ENCODE peak calls at places on chromosome 10, in seven cellular contexts. G, W, B, Q, Z, L and U are unnamed samples.

GRCh38 chr10:24872790-24873182 is 79.6 kb downstream of the PRTFDC1 start:
- DNase-seq in G (no peak), L (no peak), W (no peak), B (no peak), Q (no peak), Z (no peak), U (no peak)

GRCh38 chr10:77801474-77802238 is 124.9 kb downstream of the DLG5 start:
- DNase-seq in G (no peak), Q (no peak), B (no peak), L (peak), Z (no peak), W (no peak), U (no peak)

GRCh38 chr10:86020139-86020538 is 346.5 kb downstream of the GRID1 start:
- DNase-seq in G (no peak), L (no peak), W (no peak), Z (no peak), B (no peak), Q (no peak), U (no peak)

GRCh38 chr10:132107211-132107946 is 41.6 kb downstream of the JAKMIP3 start:
- DNase-seq in B (no peak), G (no peak), W (no peak), L (peak), Z (peak), Q (no peak), U (no peak)

GRCh38 chr10:31204090-31204489 is 114.9 kb upstream of the ZEB1 start:
- DNase-seq in W (no peak), Z (no peak), B (peak), L (no peak), G (no peak), Q (no peak), U (no peak)

GRCh38 chr10:6473901-6474370 is 106.1 kb downstream of the PRKCQ start:
- DNase-seq in W (no peak), B (no peak), Q (no peak), L (no peak), G (no peak), Z (no peak), U (no peak)

GRCh38 chr10:32786968-32787367 is 171.1 kb downstream of the ITGB1 start:
- DNase-seq in Z (no peak), B (no peak), Q (no peak), L (no peak), W (no peak), G (no peak), U (no peak)

GRCh38 chr10:61733358-61733940 is 70.7 kb downstream of the CABCOCO1 start:
- DNase-seq in Q (no peak), W (peak), B (no peak), L (no peak), G (no peak), Z (peak), U (no peak)

GRCh38 chr10:103599211-103599610 is 105.7 kb downstream of the NEURL1 start:
- DNase-seq in G (no peak), W (no peak), B (no peak), Q (no peak), L (no peak), Z (no peak), U (no peak)

GRCh38 chr10:123564631-123565030 is 101.5 kb upstream of the GPR26 start:
- DNase-seq in L (no peak), W (no peak), Z (no peak), Q (no peak), B (no peak), G (no peak), U (no peak)

GRCh38 chr10:24944512-24945255 is 7.7 kb downstream of the PRTFDC1 start:
- DNase-seq in Q (no peak), G (peak), L (no peak), B (no peak), W (peak), Z (peak), U (no peak)

GRCh38 chr10:64396105-64396504 is 874.9 kb downstream of the REEP3 start:
- DNase-seq in B (no peak), Z (no peak), W (no peak), L (no peak), G (no peak), Q (no peak), U (no peak)

GRCh38 chr10:126598009-126598408 is 72.5 kb downstream of the C10orf90 start:
- DNase-seq in G (peak), L (peak), Z (peak), W (peak), Q (no peak), B (no peak), U (no peak)

GRCh38 chr10:99497343-99498025 is 35.3 kb upstream of the NKX2-3 start:
- DNase-seq in Z (no peak), B (no peak), L (no peak), W (no peak), G (no peak), Q (no peak), U (no peak)

GRCh38 chr10:42936580-42936979 is 140.3 kb upstream of the RET start:
- DNase-seq in W (no peak), Q (no peak), G (no peak), Z (no peak), L (no peak), B (no peak), U (no peak)

GRCh38 chr10:51879238-51879637 is 179.8 kb upstream of the CSTF2T start:
- DNase-seq in W (peak), Z (no peak), B (no peak), G (no peak), Q (peak), L (no peak), U (no peak)

GRCh38 chr10:24415455-24416169 is 206.7 kb downstream of the KIAA1217 start:
- DNase-seq in Z (peak), W (no peak), B (peak), L (peak), Q (no peak), G (peak), U (no peak)

GRCh38 chr10:21797537-21797936 is 206.0 kb downstream of the DNAJC1 start:
- DNase-seq in B (no peak), L (no peak), W (no peak), Z (no peak), G (no peak), Q (no peak), U (no peak)

GRCh38 chr10:90947025-90947960 is 26.4 kb upstream of the ANKRD1 start:
- DNase-seq in W (no peak), Z (no peak), G (no peak), Q (no peak), B (no peak), L (no peak), U (no peak)

GRCh38 chr10:4028027-4028471 is 243.0 kb upstream of the KLF6 start:
- DNase-seq in B (no peak), W (no peak), Z (no peak), G (no peak), Q (no peak), L (no peak), U (no peak)

GRCh38 chr10:122234416-122234815 is 36.7 kb upstream of the BTBD16 start:
- DNase-seq in Z (no peak), B (no peak), W (no peak), L (no peak), G (no peak), Q (no peak), U (no peak)

GRCh38 chr10:7706534-7707073 is 3.5 kb downstream of the ITIH2 start:
- DNase-seq in L (no peak), G (no peak), B (no peak), Z (no peak), Q (no peak), W (no peak), U (no peak)

GRCh38 chr10:22849077-22849810 is 78.6 kb upstream of the ARMC3 start:
- DNase-seq in L (peak), Z (no peak), Q (no peak), G (peak), W (no peak), B (peak), U (no peak)

GRCh38 chr10:131636116-131636515 is 264.7 kb upstream of the PPP2R2D start:
- DNase-seq in L (no peak), W (no peak), Q (no peak), B (no peak), Z (no peak), G (no peak), U (no peak)

GRCh38 chr10:71157435-71157834 is 54.9 kb upstream of the UNC5B start:
- DNase-seq in W (no peak), Z (no peak), B (no peak), L (no peak), G (no peak), Q (no peak), U (no peak)

GRCh38 chr10:114286971-114287370 is 47.9 kb downstream of the VWA2 start:
- DNase-seq in Z (no peak), G (no peak), Q (no peak), B (no peak), L (peak), W (no peak), U (no peak)

GRCh38 chr10:35372329-35372728 is 36.0 kb downstream of the CCNY start:
- DNase-seq in Z (no peak), Q (no peak), B (peak), G (no peak), L (peak), W (no peak), U (no peak)

GRCh38 chr10:72889391-72889831 is 4.1 kb upstream of the OIT3 start:
- DNase-seq in Q (peak), W (peak), Z (no peak), B (no peak), L (no peak), G (no peak), U (no peak)

GRCh38 chr10:27426948-27427467 is 77.1 kb upstream of the RAB18 start:
- DNase-seq in L (no peak), G (no peak), W (no peak), Q (no peak), Z (no peak), B (no peak), U (no peak)

GRCh38 chr10:63348210-63348850 is 117.4 kb downstream of the JMJD1C start:
- DNase-seq in Z (no peak), Q (no peak), W (no peak), G (no peak), L (no peak), B (no peak), U (no peak)

GRCh38 chr10:43808136-43808535 is 159.5 kb upstream of the ZNF32 start:
- DNase-seq in W (no peak), Q (no peak), Z (no peak), L (no peak), G (no peak), B (no peak), U (no peak)

GRCh38 chr10:76555271-76555670 is 1082.3 kb downstream of the KCNMA1 start:
- DNase-seq in Z (no peak), Q (no peak), W (no peak), L (no peak), G (no peak), B (no peak), U (no peak)

GRCh38 chr10:67790534-67791408 is 47.2 kb downstream of the DNAJC12 start:
- DNase-seq in W (peak), G (no peak), Z (no peak), B (no peak), Q (no peak), L (no peak), U (no peak)

GRCh38 chr10:99872367-99873162 is 90.1 kb downstream of the ABCC2 start:
- DNase-seq in G (no peak), Z (no peak), W (peak), Q (no peak), L (no peak), B (no peak), U (no peak)

GRCh38 chr10:84375011-84375410 is 46.6 kb downstream of the CCSER2 start:
- DNase-seq in W (peak), G (peak), B (no peak), Z (peak), L (no peak), Q (peak), U (peak)

GRCh38 chr10:132878091-132878729 is 64.2 kb downstream of the CFAP46 start:
- DNase-seq in G (no peak), B (no peak), L (no peak), W (no peak), Z (no peak), Q (no peak), U (no peak)

GRCh38 chr10:79262959-79263746 is 84.1 kb upstream of the PPIF start:
- DNase-seq in Z (no peak), B (no peak), Q (no peak), G (no peak), W (no peak), L (no peak), U (no peak)

GRCh38 chr10:79259834-79260233 is 87.4 kb upstream of the PPIF start:
- DNase-seq in Q (no peak), L (no peak), W (no peak), B (no peak), G (no peak), Z (peak), U (no peak)

GRCh38 chr10:79262131-79262530 is 85.1 kb upstream of the PPIF start:
- DNase-seq in W (no peak), Z (no peak), Q (no peak), G (no peak), B (no peak), L (no peak), U (no peak)

GRCh38 chr10:79258894-79259293 is 88.4 kb upstream of the PPIF start:
- DNase-seq in L (no peak), G (no peak), Z (peak), Q (no peak), B (no peak), W (no peak), U (no peak)

DNA sequence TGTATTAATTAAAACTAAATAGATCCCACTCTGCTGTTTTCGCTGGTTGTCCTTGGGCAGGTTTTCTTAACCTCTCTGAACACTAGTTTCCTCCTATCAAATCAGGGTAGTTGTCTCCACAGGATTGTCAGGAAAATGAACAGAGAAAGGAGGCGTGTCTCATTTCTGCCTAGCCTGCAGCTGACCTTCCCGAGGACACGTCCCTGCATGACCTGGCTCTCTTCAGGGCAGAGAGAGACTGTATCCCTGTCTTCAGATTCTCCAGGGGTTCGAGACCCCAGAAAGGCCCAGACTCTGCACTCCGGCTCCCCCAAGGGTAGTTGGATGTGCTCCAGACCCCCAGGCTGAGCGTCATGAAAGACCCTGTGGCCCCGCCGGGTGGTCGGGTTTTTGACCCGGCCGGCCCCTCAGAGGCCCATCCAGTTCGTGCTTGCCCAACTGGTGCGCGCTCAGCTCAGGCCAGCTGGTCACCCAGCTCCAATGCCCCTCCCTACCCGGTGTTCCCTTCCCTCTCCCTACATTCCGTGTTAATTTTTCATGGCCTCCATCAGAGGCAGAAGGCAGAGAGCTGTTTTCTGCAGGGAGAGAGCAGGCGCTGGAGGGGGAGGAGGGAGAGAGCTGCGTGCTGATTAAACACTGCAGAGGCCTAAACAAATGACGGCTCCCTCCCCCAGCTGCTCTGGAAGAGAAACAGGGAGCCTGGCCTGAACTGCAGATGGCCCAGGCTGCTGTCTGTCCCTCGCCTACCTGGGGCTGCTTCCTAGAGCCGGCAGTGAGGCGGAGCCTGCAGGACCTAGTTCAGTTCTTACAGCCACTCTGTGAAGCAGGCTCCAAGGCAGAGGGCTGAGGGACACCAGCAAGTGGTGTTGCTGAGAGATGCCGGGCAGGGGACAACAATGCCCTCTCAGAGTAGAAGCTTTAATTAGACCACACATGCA is 86.2 kb upstream of the PPIF start:
- DNase-seq in G (peak), L (no peak), W (no peak), Z (peak), B (no peak), Q (no peak), U (no peak)
- H3K27ac ChIP-seq in G (no peak), L (peak), W (no peak), Z (peak), B (peak), Q (no peak), U (no peak)

DNA sequence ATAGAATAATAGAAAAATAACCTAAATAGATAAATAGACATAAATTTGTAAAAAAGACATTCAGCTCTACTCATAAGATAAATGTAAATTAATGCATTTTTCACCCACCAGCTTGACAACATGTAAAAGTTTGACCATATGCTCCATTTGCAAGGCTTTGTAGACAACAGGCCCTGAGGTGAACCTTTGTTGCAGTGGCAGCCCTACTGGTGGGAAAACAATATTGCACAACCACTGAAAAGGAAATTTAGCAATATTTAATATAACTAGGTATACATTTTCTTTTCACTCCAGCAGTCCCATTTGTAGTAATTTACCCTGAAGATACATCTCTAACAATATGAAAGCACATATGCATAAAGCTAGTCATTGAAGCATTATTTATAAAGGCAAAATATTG is 39.0 kb upstream of the ADRA2A start:
- DNase-seq in Z (no peak), L (no peak), B (no peak), G (no peak), Q (no peak), W (no peak), U (no peak)
- TF ChIP-seq CTCF in Z (no peak), L (no peak), B (no peak), G (no peak), Q (peak), W (no peak), U (no peak)

GRCh38 chr10:11148638-11149037 is 131.0 kb downstream of the CELF2 start:
- DNase-seq in Z (no peak), W (no peak), B (no peak), Q (no peak), G (no peak), L (no peak), U (no peak)

GRCh38 chr10:11148131-11148530 is 130.5 kb downstream of the CELF2 start:
- DNase-seq in Q (no peak), G (no peak), W (no peak), B (no peak), Z (no peak), L (no peak), U (no peak)

GRCh38 chr10:11150255-11150731 is 132.6 kb downstream of the CELF2 start:
- DNase-seq in W (no peak), B (no peak), L (no peak), Q (no peak), Z (no peak), G (no peak), U (peak)

GRCh38 chr10:11150876-11151275 is 133.2 kb downstream of the CELF2 start:
- DNase-seq in Z (no peak), G (no peak), L (no peak), Q (no peak), W (no peak), B (no peak), U (no peak)

DNA sequence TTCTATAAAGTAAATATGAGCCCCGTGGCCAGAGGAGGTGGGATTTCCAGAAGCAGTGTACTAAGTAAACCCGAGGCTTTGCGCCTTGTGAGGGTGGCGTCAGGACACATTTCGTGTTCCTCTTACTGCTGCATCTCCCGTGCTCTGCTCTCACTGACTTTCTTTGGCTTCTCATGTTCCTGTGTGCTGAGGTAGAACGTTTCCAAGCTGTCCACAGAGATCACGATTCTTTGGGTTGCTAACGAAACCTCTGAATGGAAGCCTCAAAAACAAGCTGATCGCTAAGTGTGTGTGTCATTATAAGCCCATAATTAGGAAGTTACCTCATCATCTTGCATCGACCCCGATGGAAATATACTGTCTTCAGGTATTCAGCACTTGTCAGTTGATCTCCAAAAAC is 131.8 kb downstream of the CELF2 start:
- DNase-seq in L (peak), Q (no peak), G (no peak), W (no peak), B (no peak), Z (no peak), U (peak)
- H3K27ac ChIP-seq in L (peak), Q (no peak), G (no peak), W (no peak), B (peak), Z (no peak), U (peak)

GRCh38 chr10:74825033-74825370 is 1.4 kb upstream of the KAT6B start:
- DNase-seq in Q (no peak), B (no peak), W (no peak), G (peak), L (peak), Z (peak), U (no peak)
- TF ChIP-seq CTCF in Q (no peak), B (no peak), W (no peak), G (no peak), L (no peak), Z (no peak), U (no peak)

DNA sequence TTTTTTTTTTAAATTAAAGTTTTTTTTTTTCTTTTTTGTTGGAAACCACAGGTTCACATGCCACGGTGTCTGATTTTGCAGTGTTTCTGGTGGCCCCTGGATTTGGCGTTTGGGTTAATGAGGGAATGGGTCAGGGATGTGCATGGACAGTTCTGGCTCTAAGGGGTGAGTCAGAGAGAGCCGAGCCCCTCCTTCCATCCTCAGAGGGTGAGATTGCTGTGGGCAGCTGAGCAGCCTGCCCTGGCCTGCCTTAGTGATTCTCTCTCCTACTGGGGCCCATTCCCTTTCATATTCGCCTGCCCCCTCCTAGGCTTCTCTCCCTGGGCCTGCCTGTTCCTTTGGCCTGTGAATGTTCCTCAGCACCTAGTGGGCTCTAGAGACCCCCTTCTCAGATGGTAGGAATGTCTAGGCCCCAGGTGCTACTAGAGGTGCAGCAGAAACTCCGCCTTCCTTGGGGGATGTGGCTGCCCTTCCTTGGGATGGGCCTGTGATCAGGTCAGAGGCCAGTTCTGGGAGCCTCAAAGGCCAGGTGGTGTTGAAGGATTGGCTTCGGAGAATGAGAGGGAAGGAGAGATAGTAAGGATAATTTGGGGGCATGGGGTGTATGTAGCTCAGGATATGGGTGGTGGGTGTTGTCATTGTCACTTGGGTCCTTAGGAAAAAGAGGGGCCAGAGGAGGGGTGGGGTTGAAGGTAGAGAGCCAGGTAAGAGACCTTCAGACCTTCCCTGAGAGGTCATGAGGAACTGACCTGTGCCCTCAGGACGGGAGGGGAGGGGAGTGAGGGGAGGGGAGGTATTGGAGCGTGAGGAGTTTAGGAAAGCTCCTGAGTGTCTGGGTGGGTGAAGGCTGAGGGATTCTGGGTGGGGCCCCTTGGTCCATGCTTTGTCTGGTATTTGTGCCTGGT is 19.8 kb downstream of the TSPAN14 start:
- DNase-seq in G (no peak), L (no peak), W (no peak), Z (no peak), Q (no peak), B (no peak), U (no peak)
- H3K27ac ChIP-seq in G (no peak), L (peak), W (peak), Z (no peak), Q (peak), B (peak), U (peak)